ENCODE peak calls at places on chromosomes 3 and 15, in eight cellular contexts. J is HCT116, Y is hepatocyte, A is GM23338, T is neural progenitor cell, N is PC-3, G is MM.1S, H is SK-N-SH. L is an unnamed sample.

GRCh38 chr15:41967506-41968206 is 4.7 kb downstream of the EHD4 start:
- DNase-seq in N (no peak), H (no peak), J (no peak), A (no peak), Y (no peak), T (peak), G (no peak), L (peak)

GRCh38 chr3:48018841-48019240 is 2.6 kb upstream of the MAP4 start:
- DNase-seq in T (no peak), J (no peak), A (no peak), N (peak), G (no peak), H (no peak), Y (peak), L (no peak)

GRCh38 chr3:24650839-24651238 is 156.2 kb upstream of the THRB start:
- DNase-seq in A (no peak), Y (no peak), H (no peak), T (no peak), J (no peak), G (no peak), N (no peak), L (no peak)

GRCh38 chr15:80906159-80906775 is 83.4 kb downstream of the MESD start:
- DNase-seq in J (peak), A (no peak), Y (no peak), N (peak), H (no peak), G (no peak), T (no peak), L (no peak)

GRCh38 chr3:125194849-125195601 is 17.5 kb downstream of the SLC12A8 start:
- DNase-seq in H (no peak), Y (peak), A (no peak), N (no peak), J (no peak), G (no peak), T (no peak), L (no peak)

GRCh38 chr3:16478516-16478915 is 35.0 kb downstream of the RFTN1 start:
- DNase-seq in Y (no peak), A (no peak), J (no peak), G (no peak), N (peak), H (no peak), T (no peak), L (no peak)

GRCh38 chr15:100722551-100723322 is 120.3 kb downstream of the ASB7 start:
- DNase-seq in A (no peak), T (no peak), J (no peak), Y (no peak), G (no peak), N (no peak), H (no peak), L (no peak)

GRCh38 chr3:58464875-58465274 is 27.0 kb upstream of the KCTD6 start:
- DNase-seq in T (no peak), J (peak), Y (no peak), G (no peak), A (no peak), N (peak), H (no peak), L (peak)

GRCh38 chr3:155232605-155233004 is 60.9 kb downstream of the STRIT1 start:
- DNase-seq in Y (peak), H (peak), J (peak), T (no peak), A (peak), G (peak), N (peak), L (peak)

GRCh38 chr3:134694445-134694844 is 43.6 kb upstream of the KY start:
- DNase-seq in T (peak), Y (no peak), G (no peak), N (no peak), A (peak), J (no peak), H (no peak), L (no peak)

GRCh38 chr15:48833526-48833925 is 22.7 kb upstream of the CEP152 start:
- DNase-seq in G (no peak), T (no peak), J (no peak), Y (no peak), H (no peak), N (no peak), A (no peak), L (no peak)

GRCh38 chr3:5494913-5495519 is 307.5 kb downstream of the EDEM1 start:
- DNase-seq in H (no peak), A (no peak), G (no peak), Y (no peak), N (no peak), T (no peak), J (no peak), L (no peak)
- TF ChIP-seq CTCF in H (no peak), A (no peak), G (no peak), Y (no peak), N (no peak), T (no peak), J (no peak), L (no peak)

DNA sequence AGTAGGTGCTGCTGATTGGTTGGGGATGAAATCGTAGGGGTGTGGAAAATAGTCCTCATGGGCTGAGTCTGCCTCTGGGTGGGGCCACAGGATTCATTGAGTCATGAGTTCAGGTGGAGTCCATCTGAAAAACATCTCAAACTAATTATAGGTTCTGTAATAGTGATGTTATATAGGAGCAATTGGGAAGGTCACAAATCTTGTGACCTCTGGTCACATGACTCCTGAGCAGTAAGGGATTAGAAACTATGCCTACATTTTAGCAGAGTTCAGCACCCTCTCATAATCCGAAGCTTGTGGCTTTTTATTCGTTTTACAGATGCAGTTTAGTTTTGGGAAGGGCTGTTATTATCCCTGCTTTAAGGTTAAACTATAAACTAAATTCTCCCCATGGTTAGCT is 22.9 kb upstream of the NEDD4 start:
- DNase-seq in A (no peak), G (no peak), J (no peak), N (no peak), H (no peak), Y (no peak), T (no peak), L (no peak)
- TF ChIP-seq EZH2phosphoT487 in A (no peak), G (no peak), J (no peak), N (no peak), H (no peak), Y (no peak), T (no peak), L (no peak)

GRCh38 chr15:85443593-85444328 is 63.4 kb downstream of the AKAP13 start:
- DNase-seq in A (peak), N (peak), G (peak), Y (peak), H (no peak), T (peak), J (peak), L (peak)
- TF ChIP-seq CTCF in A (no peak), N (peak), G (no peak), Y (peak), H (no peak), T (peak), J (peak), L (no peak)

GRCh38 chr3:30112904-30113484 is 493.4 kb upstream of the TGFBR2 start:
- DNase-seq in A (peak), Y (peak), G (peak), J (peak), T (peak), H (no peak), N (peak), L (peak)
- TF ChIP-seq EZH2phosphoT487 in A (no peak), Y (no peak), G (no peak), J (no peak), T (no peak), H (no peak), N (no peak), L (no peak)

GRCh38 chr3:117126460-117126859 is 416.9 kb downstream of the TUSC7 start:
- DNase-seq in Y (no peak), T (no peak), A (no peak), J (no peak), H (no peak), G (no peak), N (no peak), L (no peak)

GRCh38 chr3:117128133-117128532 is 418.6 kb downstream of the TUSC7 start:
- DNase-seq in Y (no peak), T (no peak), J (no peak), N (no peak), H (peak), G (no peak), A (no peak), L (no peak)

GRCh38 chr3:117128876-117129275 is 419.3 kb downstream of the TUSC7 start:
- DNase-seq in G (no peak), A (no peak), H (no peak), T (no peak), N (no peak), J (no peak), Y (peak), L (no peak)

GRCh38 chr3:117130222-117130621 is 420.6 kb downstream of the TUSC7 start:
- DNase-seq in Y (no peak), T (no peak), N (no peak), A (no peak), G (no peak), J (no peak), H (no peak), L (no peak)

DNA sequence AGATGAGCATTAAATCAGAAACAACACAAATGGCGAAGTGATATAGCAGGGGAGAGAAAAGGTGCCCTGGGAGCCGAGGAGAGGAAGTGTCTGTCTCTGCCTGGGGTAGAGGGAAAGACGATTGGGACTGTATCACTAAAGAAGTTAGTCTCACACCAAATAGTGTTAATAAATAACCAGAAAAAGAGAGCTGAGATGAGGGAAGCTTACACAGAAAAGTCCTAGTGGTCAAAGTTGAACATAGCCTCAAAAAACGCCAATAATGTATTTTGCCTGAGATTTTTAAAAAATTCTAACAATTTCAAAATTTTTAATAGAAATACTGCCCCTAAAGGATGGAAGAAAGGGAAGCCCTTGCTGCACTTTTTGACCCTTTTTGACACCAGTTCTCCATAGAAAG is 417.6 kb downstream of the TUSC7 start:
- DNase-seq in J (no peak), Y (no peak), H (no peak), G (no peak), N (no peak), T (no peak), A (no peak), L (no peak)
- TF ChIP-seq CTCF in J (no peak), Y (peak), H (no peak), G (no peak), N (no peak), T (peak), A (peak), L (no peak)

DNA sequence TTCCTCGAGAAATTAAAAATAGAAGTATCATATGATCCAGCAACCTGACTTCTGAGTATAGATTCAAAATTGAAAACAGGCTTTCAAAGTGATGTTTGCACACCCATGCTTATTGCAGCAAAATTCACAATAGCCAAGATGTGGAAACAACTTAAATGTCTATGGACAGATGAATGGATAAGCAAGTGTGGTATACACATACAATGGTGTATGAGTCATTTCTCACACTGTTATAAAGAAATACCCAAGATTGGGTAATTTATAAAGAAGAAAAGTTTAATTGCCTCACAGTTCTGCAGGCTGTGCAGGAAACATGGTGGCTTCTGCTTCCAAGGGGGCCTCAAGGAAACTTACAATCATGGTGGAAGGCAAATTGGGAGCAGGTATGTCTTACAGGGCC is 100.8 kb downstream of the KLF13 start:
- DNase-seq in T (no peak), J (no peak), Y (no peak), N (no peak), A (no peak), G (no peak), H (no peak), L (no peak)
- TF ChIP-seq EZH2phosphoT487 in T (no peak), J (no peak), Y (no peak), N (no peak), A (no peak), G (no peak), H (no peak), L (no peak)

DNA sequence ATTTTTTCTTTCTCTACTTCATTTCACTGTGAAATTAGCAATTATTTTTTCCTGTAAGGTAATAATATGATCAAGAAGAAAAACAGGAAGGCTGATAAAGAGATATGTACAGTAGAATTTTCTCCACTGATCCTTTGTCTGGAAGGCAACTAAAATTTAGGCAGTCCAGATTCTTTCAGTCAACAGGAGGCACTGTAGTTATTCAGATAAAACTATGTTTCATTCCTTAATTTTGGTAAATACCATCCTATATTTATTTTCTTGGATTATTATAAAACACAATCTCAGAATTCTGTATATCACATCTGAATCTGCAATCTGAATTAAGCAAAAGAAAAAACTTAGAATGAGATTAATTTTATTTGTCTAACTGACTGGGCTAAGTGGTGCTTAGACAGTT is 343.2 kb downstream of the LSAMP start:
- DNase-seq in H (no peak), J (no peak), Y (no peak), G (no peak), N (no peak), T (no peak), A (no peak), L (no peak)
- TF ChIP-seq CTCF in H (peak), J (no peak), Y (no peak), G (no peak), N (no peak), T (peak), A (peak), L (no peak)

DNA sequence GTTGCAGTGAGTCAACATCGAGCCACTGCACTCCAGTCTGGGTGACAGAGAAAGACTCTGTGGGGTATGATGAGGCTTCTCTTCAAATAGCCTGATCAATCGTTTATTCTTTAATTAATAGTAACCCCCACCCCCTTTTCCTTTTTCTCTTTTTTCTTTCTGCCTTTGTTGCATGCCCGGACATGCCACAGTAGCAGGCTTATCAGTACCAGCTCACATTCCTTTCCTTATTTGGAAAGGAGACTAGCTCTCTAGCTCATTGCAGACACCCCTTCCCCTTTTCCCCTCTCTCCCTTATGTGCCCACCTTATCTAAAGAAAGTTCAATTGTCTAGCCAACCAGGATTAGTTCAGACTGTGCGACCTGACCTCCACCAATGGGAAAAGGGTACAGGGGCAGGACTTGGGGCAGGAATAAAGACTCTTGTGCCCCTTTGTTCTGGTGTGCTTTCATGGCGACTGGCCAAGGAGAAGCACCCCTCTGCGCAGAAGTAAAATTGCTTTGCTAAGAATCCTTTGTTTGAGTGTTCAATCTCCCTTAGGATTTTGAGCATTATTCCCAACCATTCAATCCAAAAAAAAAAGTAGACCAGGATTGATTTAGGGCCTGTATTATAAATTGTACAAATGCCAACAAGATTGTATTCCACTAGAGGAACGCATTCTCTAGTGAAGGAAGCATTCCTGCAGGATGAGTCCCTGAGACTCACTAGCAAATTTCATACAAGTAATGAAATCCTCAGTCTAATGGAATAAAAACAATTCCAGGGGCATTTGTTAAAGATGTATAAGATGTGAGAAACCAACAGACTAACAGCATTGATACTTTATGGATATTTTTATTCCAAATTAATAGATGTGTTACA is 95.8 kb upstream of the SNRPN start:
- DNase-seq in H (no peak), N (peak), Y (no peak), J (no peak), T (peak), G (no peak), A (peak), L (no peak)
- TF ChIP-seq EZH2phosphoT487 in H (no peak), N (no peak), Y (no peak), J (no peak), T (no peak), G (no peak), A (no peak), L (no peak)

GRCh38 chr3:186841637-186842036 is 873 bp upstream of the ADIPOQ start:
- DNase-seq in G (no peak), J (no peak), N (peak), T (no peak), A (no peak), H (no peak), Y (no peak), L (no peak)
- TF ChIP-seq CTCF in G (no peak), J (no peak), N (no peak), T (no peak), A (no peak), H (no peak), Y (no peak), L (no peak)